ENCODE peak calls at places on chromosomes 6 and 20, in five cellular contexts. L, G, W, Z and J are unnamed samples.

GRCh38 chr20:61391812-61392520 is 139.9 kb downstream of the CDH4 start:
- DNase-seq in L (no peak), G (no peak), W (no peak), Z (no peak), J (no peak)

GRCh38 chr6:79031821-79032590 is 46.0 kb downstream of the PHIP start:
- DNase-seq in L (no peak), G (peak; percentile 85), W (no peak), Z (no peak), J (no peak)

GRCh38 chr6:110400208-110400607 is 15.2 kb downstream of the DDO start:
- DNase-seq in L (no peak), G (no peak), W (no peak), Z (peak; percentile 35), J (no peak)

GRCh38 chr6:149169761-149170359 is 147.7 kb upstream of the TAB2 start:
- DNase-seq in L (no peak), G (no peak), W (no peak), Z (no peak), J (no peak)

GRCh38 chr20:63635431-63636141 is 8.7 kb upstream of the GMEB2 start:
- DNase-seq in L (no peak), G (no peak), W (no peak), Z (no peak), J (no peak)

GRCh38 chr20:45840700-45841198 is 7.2 kb downstream of the SNX21 start:
- DNase-seq in L (no peak), G (no peak), W (no peak), Z (no peak), J (no peak)

GRCh38 chr20:44271915-44272663 is 25.0 kb downstream of the GDAP1L1 start:
- DNase-seq in L (no peak), G (no peak), W (no peak), Z (peak; percentile 82), J (no peak)

GRCh38 chr20:2131366-2131765 is 29.7 kb downstream of the STK35 start:
- DNase-seq in L (no peak), G (peak; percentile 56), W (no peak), Z (no peak), J (no peak)

DNA sequence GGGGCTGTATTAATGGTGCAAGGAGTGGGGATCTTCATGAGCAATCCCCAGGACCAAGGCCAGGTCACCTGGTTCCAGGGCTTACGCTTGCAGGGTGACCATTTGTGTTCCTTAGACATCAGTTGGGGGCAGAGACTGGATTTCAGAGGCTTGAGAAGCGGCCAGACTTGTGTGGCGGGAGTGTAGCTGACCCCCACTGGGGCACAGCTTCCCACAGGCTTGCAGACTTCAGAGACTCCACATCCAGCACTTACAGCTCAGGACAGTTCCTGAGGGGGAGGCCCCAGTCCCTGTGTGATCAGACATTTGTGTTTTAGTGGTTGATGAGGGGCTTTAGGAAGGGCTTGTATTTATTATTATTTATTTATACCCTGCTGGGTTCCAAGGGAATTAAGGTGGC is 15.3 kb downstream of the TJAP1 start:
- DNase-seq in L (no peak), G (peak; percentile 39), W (no peak), Z (peak; percentile 76), J (no peak)
- H3K4me3 ChIP-seq in L (no peak overlapping the region), G (peak overlapping the region; percentile 17), W (no peak overlapping the region), Z (no peak overlapping the region), J (peak overlapping the region; percentile 17)

DNA sequence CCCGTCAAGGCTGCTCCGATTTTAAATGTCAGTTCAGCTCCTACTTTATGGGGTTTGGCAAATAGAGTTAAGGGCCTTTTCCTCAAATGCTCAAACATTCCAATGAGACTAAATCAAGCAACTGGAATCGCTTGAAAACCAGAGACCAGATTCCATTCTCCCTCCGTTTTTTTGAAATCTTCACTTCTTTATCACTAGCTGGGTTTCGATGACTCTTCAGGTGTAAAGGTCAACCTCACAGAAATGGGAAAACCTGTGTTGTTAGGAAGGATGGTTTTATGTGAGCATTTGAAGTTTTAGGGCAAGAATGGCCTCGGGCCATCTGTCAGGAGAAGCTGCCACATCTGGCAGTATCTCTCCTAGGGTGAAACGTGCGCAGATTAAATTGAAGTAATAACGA is 24.9 kb downstream of the TTLL2 start:
- DNase-seq in L (no peak), G (no peak), W (no peak), Z (no peak), J (no peak)
- H3K4me3 ChIP-seq in L (no peak overlapping the region), G (no peak overlapping the region), W (no peak overlapping the region), Z (no peak overlapping the region), J (no peak overlapping the region)

GRCh38 chr20:50342638-50343102 is 152.0 kb downstream of the CEBPB start:
- DNase-seq in L (no peak), G (no peak), W (no peak), Z (no peak), J (no peak)

GRCh38 chr20:50341880-50342637 is 151.4 kb downstream of the CEBPB start:
- DNase-seq in L (no peak), G (no peak), W (no peak), Z (no peak), J (no peak)

GRCh38 chr20:50344232-50345071 is 153.8 kb downstream of the CEBPB start:
- DNase-seq in L (no peak), G (no peak), W (no peak), Z (peak; percentile 75), J (no peak)

GRCh38 chr20:50343125-50343489 is 152.5 kb downstream of the CEBPB start:
- DNase-seq in L (no peak), G (no peak), W (no peak), Z (no peak), J (no peak)

DNA sequence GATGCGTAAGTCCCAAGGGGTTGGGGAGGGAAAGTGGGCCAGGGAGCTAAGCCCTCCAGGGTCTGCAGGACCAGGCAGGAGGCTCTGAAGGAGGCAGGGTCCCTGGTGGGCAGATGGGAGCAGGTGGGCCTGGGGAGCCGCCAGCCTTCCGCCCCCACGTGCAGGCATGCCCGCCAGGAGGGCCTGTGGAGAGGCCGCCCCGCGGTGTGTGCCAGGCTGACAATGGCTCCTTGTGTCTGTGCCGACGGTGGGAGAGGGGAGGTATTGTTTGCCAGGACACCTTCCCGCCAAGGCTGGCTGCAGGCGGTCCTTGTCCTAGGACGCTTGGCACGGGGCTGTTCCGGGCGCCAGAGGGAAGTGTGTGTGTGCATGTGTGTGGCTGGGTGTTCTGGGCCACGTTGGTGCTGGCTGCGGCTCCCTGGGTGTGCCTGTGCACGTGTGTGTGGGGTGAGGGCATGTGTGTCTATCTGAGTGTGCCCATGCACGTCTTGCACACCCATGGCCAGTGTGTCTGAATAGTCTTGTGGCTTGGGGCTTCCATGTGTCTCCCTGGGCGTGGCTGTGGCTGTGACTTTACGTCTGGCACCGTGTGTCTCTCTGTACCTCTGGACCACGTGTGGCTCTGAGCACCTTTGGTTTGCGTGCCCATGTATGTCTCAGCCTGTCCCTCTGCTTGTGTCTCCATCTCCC is 153.0 kb downstream of the CEBPB start:
- DNase-seq in L (no peak), G (no peak), W (no peak), Z (no peak), J (no peak)
- H3K4me3 ChIP-seq in L (no peak overlapping the region), G (no peak overlapping the region), W (no peak overlapping the region), Z (no peak overlapping the region), J (no peak overlapping the region)

GRCh38 chr6:41638002-41638800 is at the start of gene MDFI:
- DNase-seq in L (no peak), G (no peak), W (no peak), Z (peak; percentile 94), J (no peak)
- H3K4me3 ChIP-seq in L (peak within 1 kb of the TSS; percentile 7), G (no peak within 1 kb of the TSS), W (no peak within 1 kb of the TSS), Z (peak within 1 kb of the TSS; percentile 98), J (peak within 1 kb of the TSS; percentile 57)

DNA sequence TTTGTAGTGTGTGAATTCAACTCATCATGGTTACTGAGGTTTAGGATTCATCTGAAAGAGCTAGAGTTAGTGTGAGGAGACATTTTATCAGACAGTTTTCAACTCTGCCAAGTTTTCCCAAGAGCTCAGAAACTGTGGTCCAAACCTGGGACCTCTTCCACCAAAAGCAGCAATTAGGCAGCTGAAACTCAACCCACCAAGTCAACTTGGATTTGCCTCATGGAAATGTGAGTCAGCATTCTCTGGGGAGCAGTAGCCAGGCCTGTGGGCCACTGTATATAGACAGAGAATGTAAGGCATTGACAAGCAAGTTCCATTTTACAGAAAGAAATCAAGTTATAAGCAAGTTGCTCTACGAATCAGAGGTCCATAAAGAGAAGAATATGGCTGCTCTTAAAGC is 178.8 kb upstream of the HDDC2 start:
- DNase-seq in L (no peak), G (no peak), W (no peak), Z (no peak), J (peak; percentile 4)
- H3K4me3 ChIP-seq in L (no peak overlapping the region), G (no peak overlapping the region), W (no peak overlapping the region), Z (no peak overlapping the region), J (no peak overlapping the region)

GRCh38 chr20:49319204-49319809 is 41.5 kb upstream of the ZNFX1 start:
- DNase-seq in L (no peak), G (no peak), W (no peak), Z (peak; percentile 31), J (no peak)

GRCh38 chr20:49320460-49320859 is 42.6 kb upstream of the ZNFX1 start:
- DNase-seq in L (no peak), G (peak; percentile 54), W (no peak), Z (peak; percentile 83), J (peak; percentile 7)

GRCh38 chr20:49318091-49318429 is 40.2 kb upstream of the ZNFX1 start:
- DNase-seq in L (no peak), G (no peak), W (no peak), Z (no peak), J (no peak)

GRCh38 chr20:49316704-49317103 is 38.8 kb upstream of the ZNFX1 start:
- DNase-seq in L (no peak), G (no peak), W (no peak), Z (no peak), J (no peak)

DNA sequence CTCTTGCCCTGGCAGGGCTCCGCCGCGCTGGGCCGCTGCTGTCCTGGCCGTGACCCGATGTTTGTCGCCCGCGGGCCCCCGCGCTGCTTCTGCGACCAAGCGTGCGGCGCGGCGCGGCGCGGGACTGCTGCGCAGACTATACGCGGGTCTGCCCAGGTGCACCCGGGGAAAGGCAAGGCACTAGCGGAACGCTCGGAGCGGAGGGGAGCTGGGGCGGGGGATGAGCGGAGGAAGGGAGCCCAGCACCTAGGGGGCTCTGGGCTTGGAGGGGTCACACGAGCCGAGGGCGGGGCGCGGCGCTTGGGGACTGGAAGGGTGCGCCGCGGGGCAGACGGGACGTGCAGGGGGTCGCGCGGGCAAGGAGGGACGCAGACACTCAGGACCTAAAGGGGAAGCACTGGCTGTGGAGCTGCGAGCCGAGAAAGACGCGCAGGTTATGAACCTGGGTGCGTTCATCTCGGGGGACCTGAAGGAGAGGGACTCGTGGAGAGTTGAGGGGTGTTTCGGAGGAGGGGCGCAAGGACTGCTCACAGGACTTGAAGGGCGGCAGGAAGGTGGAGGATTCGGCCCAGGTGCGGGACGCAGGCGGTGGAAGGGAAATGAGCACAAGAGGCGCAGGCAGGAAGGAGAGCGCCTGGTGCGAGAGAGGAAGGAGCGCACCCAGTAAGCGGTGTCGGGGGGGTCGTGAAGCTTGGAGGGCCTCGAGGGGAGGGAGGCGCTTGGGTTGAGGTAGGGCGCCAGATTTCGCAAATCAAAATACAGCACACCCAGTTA is 40.8 kb upstream of the ZNFX1 start:
- DNase-seq in L (no peak), G (no peak), W (no peak), Z (peak; percentile 81), J (no peak)
- H3K4me3 ChIP-seq in L (no peak overlapping the region), G (peak overlapping the region; percentile 36), W (no peak overlapping the region), Z (peak overlapping the region; percentile 55), J (peak overlapping the region; percentile 8)